ENCODE peak calls at places on chromosomes 16 and 17, in seven cellular contexts. Y is IMR-90, P is mesenchymal stem cell, U is trophoblast cell, V is H1, K is mesendoderm, M is neuronal stem cell. D is an unnamed sample.

GRCh38 chr16:48498761-48499600 is 111.0 kb downstream of the N4BP1 start:
- DNase-seq in Y (peak), P (peak), U (no peak), V (no peak), K (peak), M (no peak), D (no peak)

GRCh38 chr17:66507103-66507923 is 204.9 kb downstream of the PRKCA start:
- DNase-seq in Y (peak), P (peak), U (no peak), V (no peak), K (peak), M (no peak), D (no peak)

GRCh38 chr16:986925-987581 is 5.5 kb downstream of the SOX8 start:
- DNase-seq in Y (no peak), P (no peak), U (no peak), V (no peak), K (no peak), M (no peak), D (no peak)

GRCh38 chr17:14205992-14206461 is 30.6 kb downstream of the CDRT15 start:
- DNase-seq in Y (no peak), P (no peak), U (no peak), V (no peak), K (no peak), M (no peak), D (peak)

GRCh38 chr16:22198547-22199293 is 7.4 kb upstream of the EEF2K start:
- DNase-seq in Y (peak), P (peak), U (no peak), V (no peak), K (no peak), M (no peak), D (peak)

GRCh38 chr16:19212059-19212458 is 44.0 kb downstream of the SYT17 start:
- DNase-seq in Y (no peak), P (no peak), U (no peak), V (no peak), K (no peak), M (no peak), D (no peak)

GRCh38 chr16:17723735-17724134 is 253.0 kb upstream of the XYLT1 start:
- DNase-seq in Y (peak), P (no peak), U (no peak), V (no peak), K (no peak), M (no peak), D (no peak)

GRCh38 chr17:57604771-57605733 is 140.0 kb downstream of the CCDC182 start:
- DNase-seq in Y (peak), P (peak), U (no peak), V (no peak), K (no peak), M (no peak), D (no peak)

GRCh38 chr17:8875957-8876356 is 8.5 kb upstream of the PIK3R6 start:
- DNase-seq in Y (peak), P (no peak), U (peak), V (no peak), K (peak), M (no peak), D (peak)

GRCh38 chr17:43871947-43872690 is 25.1 kb downstream of the CD300LG start:
- DNase-seq in Y (no peak), P (no peak), U (peak), V (no peak), K (no peak), M (no peak), D (no peak)

GRCh38 chr17:19867654-19868395 is at the start of gene ULK2:
- DNase-seq in Y (peak), P (peak), U (peak), V (no peak), K (peak), M (peak), D (peak)

GRCh38 chr17:79374087-79374486 is 236.8 kb downstream of the RBFOX3 start:
- DNase-seq in Y (no peak), P (no peak), U (no peak), V (no peak), K (no peak), M (no peak), D (no peak)

GRCh38 chr17:79372470-79373238 is 238.2 kb downstream of the RBFOX3 start:
- DNase-seq in Y (no peak), P (no peak), U (no peak), V (no peak), K (no peak), M (no peak), D (no peak)

GRCh38 chr17:79379700-79380099 is 231.2 kb downstream of the RBFOX3 start:
- DNase-seq in Y (no peak), P (no peak), U (no peak), V (no peak), K (no peak), M (no peak), D (no peak)

GRCh38 chr17:79374807-79375206 is 236.0 kb downstream of the RBFOX3 start:
- DNase-seq in Y (no peak), P (no peak), U (no peak), V (no peak), K (no peak), M (no peak), D (no peak)

DNA sequence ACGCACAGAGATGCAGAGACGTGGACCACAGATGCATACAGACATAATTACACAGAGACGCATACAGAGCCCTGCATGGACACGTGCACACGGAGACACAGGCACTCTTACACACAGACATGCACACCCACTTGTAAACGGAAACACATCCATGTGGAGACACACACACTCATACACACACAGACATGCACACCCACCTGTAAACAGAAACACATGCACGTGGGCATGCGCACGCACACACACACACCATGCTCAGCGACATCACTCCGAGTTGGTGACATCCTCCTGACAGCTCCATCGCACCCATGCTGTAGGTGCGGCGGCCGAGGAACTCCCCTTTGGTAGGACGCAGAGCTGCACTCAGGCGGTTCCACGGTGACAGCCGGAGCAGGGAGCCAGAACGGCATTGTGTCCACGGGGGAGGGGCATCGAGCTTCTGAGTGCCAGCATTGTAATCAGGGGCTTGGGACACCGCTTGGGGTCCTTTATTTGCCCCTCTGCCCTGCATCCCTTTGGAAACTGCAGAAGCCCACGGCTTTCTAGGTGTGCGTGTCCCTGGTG is 233.5 kb downstream of the RBFOX3 start:
- DNase-seq in Y (no peak), P (no peak), U (no peak), V (no peak), K (no peak), M (no peak), D (no peak)
- H4K8ac ChIP-seq in Y (no peak), P (no peak), U (no peak), V (no peak), K (no peak), M (no peak), D (no peak)

DNA sequence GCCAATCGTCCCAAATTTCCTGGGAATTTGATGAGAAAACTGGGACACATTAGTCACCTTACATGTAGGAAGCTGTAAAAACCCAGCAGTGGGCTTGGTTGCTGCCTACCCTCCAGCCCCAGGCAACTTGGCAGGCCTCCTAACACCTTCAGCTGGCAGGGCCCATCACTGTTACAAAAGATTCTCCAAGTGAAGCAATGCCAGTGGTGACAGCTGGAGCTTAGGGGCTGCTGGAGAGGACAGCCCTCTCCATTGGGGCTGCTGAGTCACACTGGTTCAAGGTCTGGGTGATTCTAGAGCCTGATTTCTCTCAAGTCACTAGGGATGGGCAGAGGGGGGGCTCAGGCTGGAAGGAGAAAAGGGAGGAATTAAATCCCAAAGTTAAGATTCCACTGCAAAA is 180.6 kb downstream of the COPRS start:
- DNase-seq in Y (peak), P (peak), U (no peak), V (no peak), K (peak), M (no peak), D (peak)
- H3K4ac ChIP-seq in Y (no peak), P (no peak), U (no peak), V (no peak), K (no peak), M (no peak), D (no peak)

GRCh38 chr16:79582789-79583188 is 17.7 kb downstream of the MAF start:
- DNase-seq in Y (no peak), P (no peak), U (no peak), V (no peak), K (no peak), M (no peak), D (no peak)

GRCh38 chr16:79589495-79590134 is 10.9 kb downstream of the MAF start:
- DNase-seq in Y (no peak), P (no peak), U (no peak), V (no peak), K (no peak), M (no peak), D (peak)

GRCh38 chr16:79593074-79593531 is 7.4 kb downstream of the MAF start:
- DNase-seq in Y (no peak), P (peak), U (no peak), V (no peak), K (no peak), M (no peak), D (no peak)

GRCh38 chr16:79592150-79592549 is 8.4 kb downstream of the MAF start:
- DNase-seq in Y (no peak), P (no peak), U (no peak), V (no peak), K (no peak), M (no peak), D (no peak)

GRCh38 chr16:79587897-79588296 is 12.6 kb downstream of the MAF start:
- DNase-seq in Y (no peak), P (no peak), U (no peak), V (no peak), K (no peak), M (no peak), D (no peak)
- H3K18ac ChIP-seq in Y (no peak), P (no peak), U (no peak), V (no peak), K (no peak), M (no peak), D (no peak)

DNA sequence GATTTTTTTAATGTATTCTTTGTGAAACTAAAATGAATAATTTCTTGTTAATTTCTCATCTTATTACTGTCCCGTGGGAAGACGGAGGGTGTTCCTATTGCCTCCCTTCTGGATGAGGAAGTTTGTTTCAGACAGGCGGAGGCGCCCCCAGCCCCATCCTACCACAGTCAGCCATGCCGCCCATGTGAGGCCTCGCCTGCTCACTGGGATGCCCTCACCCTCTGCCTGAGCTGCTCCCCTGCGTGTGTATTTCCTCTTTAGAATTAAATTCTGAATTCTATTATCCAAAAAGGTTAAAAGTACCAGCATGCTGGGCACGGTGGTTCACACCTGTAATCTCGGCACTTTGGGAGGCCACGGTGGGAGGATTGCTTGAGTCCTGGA is 14.0 kb downstream of the KCTD2 start:
- DNase-seq in Y (no peak), P (no peak), U (no peak), V (no peak), K (no peak), M (no peak), D (no peak)
- H4K8ac ChIP-seq in Y (no peak), P (no peak), U (no peak), V (no peak), K (no peak), M (no peak), D (no peak)

GRCh38 chr17:1605681-1606351 is 22.8 kb downstream of the SLC43A2 start:
- DNase-seq in Y (no peak), P (no peak), U (no peak), V (no peak), K (no peak), M (no peak), D (no peak)

GRCh38 chr17:1606352-1606985 is 22.2 kb downstream of the SLC43A2 start:
- DNase-seq in Y (no peak), P (no peak), U (peak), V (no peak), K (no peak), M (no peak), D (no peak)

GRCh38 chr17:1611715-1612114 is 16.9 kb downstream of the SLC43A2 start:
- DNase-seq in Y (no peak), P (no peak), U (peak), V (no peak), K (no peak), M (no peak), D (no peak)

GRCh38 chr17:1607971-1608320 is 20.7 kb downstream of the SLC43A2 start:
- DNase-seq in Y (no peak), P (peak), U (no peak), V (no peak), K (no peak), M (no peak), D (no peak)

DNA sequence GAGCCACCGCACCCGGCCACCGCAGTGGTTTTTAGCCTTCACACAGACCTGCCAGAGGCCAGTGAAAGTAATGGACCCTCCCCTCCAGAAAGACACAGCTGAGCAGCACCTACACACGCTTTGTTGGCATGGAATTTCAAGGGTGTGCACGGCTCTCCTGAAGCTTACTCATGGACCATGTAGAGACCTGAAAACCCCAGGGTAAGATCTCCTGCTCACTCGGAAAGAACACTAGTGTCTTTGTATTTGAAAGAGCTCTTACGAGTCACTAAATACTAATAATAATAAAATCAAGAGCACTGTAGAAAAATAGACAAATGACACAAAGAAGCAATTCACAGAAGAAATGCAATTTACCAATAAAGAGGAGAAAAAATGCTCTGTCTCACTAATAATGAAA is 20.0 kb downstream of the SLC43A2 start:
- DNase-seq in Y (peak), P (no peak), U (no peak), V (no peak), K (no peak), M (no peak), D (no peak)
- H3K4ac ChIP-seq in Y (no peak), P (no peak), U (no peak), V (no peak), K (no peak), M (no peak), D (no peak)

D was measured in H9.